ENCODE peak calls at places on chromosomes 3 and 15, in six cellular contexts. A is activated CD4-positive, alpha-beta T cell treated with anti-CD3 and anti-CD28 coated beads, Interleukin-2, amount 50 U/mL, for 1 hour; S is stimulated activated CD4-positive, alpha-beta T cell treated with anti-CD3 and anti-CD28 coated beads, Interleukin-12 subunit alpha, Interleukin-12 subunit beta, amount 100 ng/mL, for 4 hours; U is ACHN; D is DMS79; O is tibial artery. Q is an unnamed sample.

GRCh38 chr15:79310612-79310984 is 314 bp upstream of the TMED3 start:
- DNase-seq in A (no peak), O (no peak), D (no peak), U (no peak), S (no peak), Q (no peak)

GRCh38 chr15:70196314-70197291 is 98.9 kb upstream of the TLE3 start:
- DNase-seq in S (peak; percentile 19), D (peak; percentile 85), O (peak; percentile 88), U (no peak), A (peak; percentile 26), Q (peak; percentile 89)

GRCh38 chr3:138360272-138361192 is 12.2 kb downstream of the MRAS start:
- DNase-seq in S (no peak), D (no peak), A (no peak), U (no peak), O (peak; percentile 61), Q (no peak)

GRCh38 chr3:126616931-126617330 is 38.0 kb downstream of the TXNRD3 start:
- DNase-seq in D (no peak), S (no peak), A (no peak), O (no peak), U (no peak), Q (no peak)

GRCh38 chr3:27880969-27881892 is 159.1 kb upstream of the EOMES start:
- DNase-seq in S (no peak), U (no peak), D (no peak), A (peak; percentile 22), O (no peak), Q (no peak)

GRCh38 chr3:136078421-136079364 is 113.2 kb downstream of the PPP2R3A start:
- DNase-seq in D (no peak), U (peak; percentile 42), S (no peak), A (no peak), O (no peak), Q (no peak)

GRCh38 chr15:37888356-37888755 is 46.1 kb upstream of the TMCO5A start:
- DNase-seq in O (no peak), D (no peak), S (no peak), U (peak; percentile 40), A (no peak), Q (no peak)

GRCh38 chr15:62940755-62941361 is 101.7 kb upstream of the TPM1 start:
- DNase-seq in O (peak; percentile 93), S (no peak), U (peak; percentile 63), D (no peak), A (no peak), Q (no peak)

GRCh38 chr3:58414538-58415197 is 19.0 kb downstream of the PDHB start:
- DNase-seq in U (peak; percentile 57), A (peak; percentile 36), S (peak; percentile 22), D (peak; percentile 5), O (no peak), Q (peak; percentile 6)

GRCh38 chr3:62319570-62320243 is 53.6 kb downstream of the FEZF2 start:
- DNase-seq in A (no peak), S (no peak), D (peak; percentile 26), O (no peak), U (no peak), Q (no peak)

GRCh38 chr15:91948001-91948608 is 94.6 kb downstream of the SLCO3A1 start:
- DNase-seq in O (no peak), A (no peak), U (peak; percentile 76), S (no peak), D (no peak), Q (no peak)

GRCh38 chr15:43511012-43511885 is 6.2 kb upstream of the MAP1A start:
- DNase-seq in D (no peak), S (no peak), U (peak; percentile 46), O (peak; percentile 54), A (peak; percentile 20), Q (no peak)

GRCh38 chr3:142000341-142000870 is 124.0 kb downstream of the ATP1B3 start:
- DNase-seq in O (no peak), U (no peak), S (no peak), D (no peak), A (no peak), Q (no peak)

GRCh38 chr3:162632672-162633071 is 1136.1 kb downstream of the OTOL1 start:
- DNase-seq in O (no peak), D (no peak), S (no peak), A (no peak), U (no peak), Q (no peak)

GRCh38 chr3:182027366-182027765 is 315.6 kb downstream of the SOX2 start:
- DNase-seq in A (no peak), D (no peak), U (peak; percentile 76), S (no peak), O (no peak), Q (no peak)

GRCh38 chr15:81163961-81164800 is 30.1 kb downstream of the CFAP161 start:
- DNase-seq in U (no peak), A (no peak), D (no peak), O (no peak), S (no peak), Q (no peak)

GRCh38 chr3:47266709-47267489 is 15.7 kb downstream of the KIF9 start:
- DNase-seq in S (peak; percentile 30), D (no peak), U (peak; percentile 64), A (peak; percentile 37), O (peak; percentile 70), Q (no peak)

GRCh38 chr15:75640483-75641175 is 605 bp upstream of the IMP3 start:
- DNase-seq in O (no peak), U (peak; percentile 70), S (peak; percentile 40), D (no peak), A (peak; percentile 52), Q (no peak)

GRCh38 chr15:20348291-20348899 is 193.2 kb downstream of the GOLGA6L6 start:
- DNase-seq in A (no peak), U (no peak), D (no peak), S (no peak), O (no peak), Q (no peak)

GRCh38 chr15:75167588-75168076 is 34.0 kb upstream of the C15orf39 start:
- DNase-seq in U (no peak), D (no peak), S (no peak), O (no peak), A (no peak), Q (no peak)

GRCh38 chr3:44120721-44121582 is 120.7 kb upstream of the TOPAZ1 start:
- DNase-seq in U (no peak), D (no peak), S (no peak), O (no peak), A (no peak), Q (no peak)

GRCh38 chr3:42013652-42014442 is 51.9 kb upstream of the ULK4 start:
- DNase-seq in A (peak; percentile 12), U (no peak), O (peak; percentile 73), S (peak; percentile 30), D (no peak), Q (no peak)

GRCh38 chr3:51961607-51962569 is 5.4 kb downstream of the PCBP4 start:
- DNase-seq in D (no peak), U (no peak), S (no peak), O (no peak), A (no peak), Q (no peak)

GRCh38 chr15:80527961-80528360 is 123.8 kb downstream of the ARNT2 start:
- DNase-seq in S (no peak), O (no peak), U (no peak), A (no peak), D (no peak), Q (no peak)

GRCh38 chr15:45402955-45403892 is 24.9 kb upstream of the GATM start:
- DNase-seq in S (peak; percentile 37), O (no peak), U (peak; percentile 35), A (peak; percentile 9), D (no peak), Q (no peak)

GRCh38 chr3:128532007-128532983 is 39.3 kb upstream of the GATA2 start:
- DNase-seq in D (no peak), A (no peak), U (no peak), S (no peak), O (no peak), Q (no peak)